ENCODE peak calls at places on chromosome 21, in four cellular contexts. K is transverse colon, F is neural progenitor cell, D is heart left ventricle. J is an unnamed sample. For H3K9me3, the result is how much of the 10 kb centered on the place peaks cover.

GRCh38 chr21:33359446-33359845 is 34.7 kb downstream of the IFNAR1 start:
- DNase-seq in K (no peak), F (no peak), D (no peak), J (no peak)

GRCh38 chr21:19523731-19524130 is 1120.1 kb upstream of the TMPRSS15 start:
- DNase-seq in F (no peak), D (no peak), K (no peak), J (no peak)

GRCh38 chr21:39386194-39386593 is 37.3 kb upstream of the HMGN1 start:
- DNase-seq in D (no peak), F (no peak), K (no peak), J (no peak)

GRCh38 chr21:35050348-35051286 is 1.5 kb upstream of the RUNX1 start:
- DNase-seq in K (no peak), F (no peak), D (no peak), J (no peak)

GRCh38 chr21:38832664-38833063 is 26.9 kb downstream of the ETS2 start:
- DNase-seq in K (no peak), D (no peak), F (no peak), J (no peak)

GRCh38 chr21:17903029-17903806 is 84.1 kb upstream of the C21orf91 start:
- DNase-seq in K (no peak), F (no peak), D (no peak), J (no peak)

GRCh38 chr21:23534833-23535232 is 2072.4 kb downstream of the MRPL39 start:
- DNase-seq in K (no peak), F (no peak), D (no peak), J (no peak)

GRCh38 chr21:43728467-43729390 is 9.8 kb downstream of the PDXK start:
- DNase-seq in K (peak), F (peak), D (peak), J (peak)

GRCh38 chr21:39656209-39656608 is 43.5 kb downstream of the B3GALT5 start:
- DNase-seq in F (no peak), K (no peak), D (no peak), J (no peak)

GRCh38 chr21:19340954-19341353 is 937.4 kb upstream of the TMPRSS15 start:
- DNase-seq in D (no peak), K (no peak), F (no peak), J (no peak)

GRCh38 chr21:32515869-32516268 is 69.5 kb downstream of the TCP10L start:
- DNase-seq in D (no peak), K (no peak), F (no peak), J (no peak)

GRCh38 chr21:41605178-41605933 is 97.4 kb upstream of the TMPRSS2 start:
- DNase-seq in D (no peak), F (peak), K (no peak), J (no peak)

GRCh38 chr21:25031750-25032149 is 575.5 kb downstream of the MRPL39 start:
- DNase-seq in K (no peak), F (no peak), D (no peak), J (no peak)
- H3K9me3 ChIP-seq in K (under half), F (under half), D (under half), J (under half)

GRCh38 chr21:46585191-46585953 is 19.5 kb downstream of the S100B start:
- DNase-seq in D (no peak), F (no peak), K (peak), J (no peak)

GRCh38 chr21:46581780-46582307 is 23.0 kb downstream of the S100B start:
- DNase-seq in F (no peak), D (no peak), K (no peak), J (no peak)
- H3K9me3 ChIP-seq in F (under half), D (under half), K (under half), J (under half)

GRCh38 chr21:24825348-24825747 is 781.9 kb downstream of the MRPL39 start:
- DNase-seq in K (no peak), F (no peak), D (no peak), J (no peak)
- H3K9me3 ChIP-seq in K (under half), F (under half), D (under half), J (under half)

GRCh38 chr21:10511116-10511515 is 10.3 kb upstream of the TPTE start:
- DNase-seq in D (no peak), F (no peak), K (no peak), J (no peak)
- H3K9me3 ChIP-seq in D (under half), F (under half), K (under half), J (under half)

GRCh38 chr21:36694041-36694515 is 4.8 kb upstream of the SIM2 start:
- DNase-seq in K (no peak), F (peak), D (no peak), J (no peak)
- H3K9me3 ChIP-seq in K (under half), F (under half), D (under half), J (under half)

GRCh38 chr21:25330266-25330665 is 277.0 kb downstream of the MRPL39 start:
- DNase-seq in D (no peak), K (no peak), F (no peak), J (no peak)
- H3K9me3 ChIP-seq in D (under half), K (under half), F (under half), J (under half)

GRCh38 chr21:45662623-45663015 is 19.1 kb downstream of the PCBP3 start:
- DNase-seq in K (no peak), D (no peak), F (no peak), J (no peak)
- H3K9me3 ChIP-seq in K (under half), D (under half), F (under half), J (under half)

DNA sequence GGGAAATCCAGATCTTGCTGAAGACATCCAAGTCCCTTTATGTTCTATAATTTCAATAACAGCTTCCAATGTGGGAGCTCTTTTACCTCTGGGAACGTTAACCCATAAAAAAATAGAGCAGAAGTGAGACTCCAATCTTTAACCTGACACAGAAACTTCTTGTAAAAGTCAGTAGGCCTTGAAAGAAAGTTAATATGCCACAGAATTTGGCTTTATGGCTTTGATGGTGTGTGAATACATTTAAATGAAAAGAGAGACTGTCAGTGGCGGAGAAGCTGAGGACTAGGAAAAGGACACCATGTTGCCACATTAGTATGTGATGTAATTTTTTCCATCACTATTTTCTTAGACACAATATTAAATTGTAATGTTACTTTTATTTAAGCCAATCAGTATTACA is 17.3 kb upstream of the CLDN8 start:
- DNase-seq in F (no peak), D (no peak), K (no peak), J (no peak)
- H3K9me3 ChIP-seq in F (under half), D (under half), K (under half), J (under half)

GRCh38 chr21:9758888-9759287 is 762.5 kb upstream of the TPTE start:
- DNase-seq in F (no peak), K (no peak), D (no peak), J (no peak)
- H3K9me3 ChIP-seq in F (half or more), K (under half), D (under half), J (under half)